ENCODE peak calls at places on chromosomes 4 and X, in six cellular contexts. U, L, E, M, P and Z are unnamed samples.

GRCh38 chr4:89026542-89026941 is 30.4 kb downstream of the FAM13A start:
- DNase-seq in U (no peak), L (no peak), E (no peak), M (no peak), P (no peak), Z (no peak)

GRCh38 chrX:31225819-31226218 is 154.0 kb upstream of the FTHL17 start:
- DNase-seq in U (no peak), L (no peak), E (no peak), M (no peak), P (no peak), Z (no peak)

GRCh38 chr4:72383439-72383838 is 185.6 kb downstream of the ADAMTS3 start:
- DNase-seq in U (no peak), L (peak), E (peak), M (no peak), P (no peak), Z (no peak)

GRCh38 chrX:53071604-53072417 is 10.4 kb upstream of the TSPYL2 start:
- DNase-seq in U (no peak), L (peak), E (peak), M (peak), P (no peak), Z (peak)

GRCh38 chr4:7740866-7741525 is 198.7 kb downstream of the AFAP1 start:
- DNase-seq in U (no peak), L (no peak), E (no peak), M (no peak), P (no peak), Z (no peak)

GRCh38 chr4:95293014-95293413 is 255.8 kb downstream of the UNC5C start:
- DNase-seq in U (no peak), L (peak), E (no peak), M (no peak), P (no peak), Z (no peak)

GRCh38 chrX:153633048-153633447 is 14.0 kb upstream of the DUSP9 start:
- DNase-seq in U (no peak), L (no peak), E (no peak), M (no peak), P (no peak), Z (no peak)

GRCh38 chr4:2248044-2248780 is 6.3 kb upstream of the HAUS3 start:
- DNase-seq in U (no peak), L (no peak), E (no peak), M (no peak), P (no peak), Z (no peak)

GRCh38 chr4:31375936-31376335 is 655.8 kb downstream of the PCDH7 start:
- DNase-seq in U (no peak), L (no peak), E (no peak), M (no peak), P (no peak), Z (no peak)

GRCh38 chr4:146435962-146436361 is 85.8 kb downstream of the SLC10A7 start:
- DNase-seq in U (no peak), L (no peak), E (no peak), M (no peak), P (no peak), Z (no peak)

GRCh38 chr4:2837904-2838496 is 5.6 kb upstream of the ADD1 start:
- DNase-seq in U (no peak), L (no peak), E (peak), M (no peak), P (no peak), Z (no peak)

GRCh38 chrX:13647709-13648212 is 5.2 kb upstream of the TCEANC start:
- DNase-seq in U (no peak), L (peak), E (peak), M (peak), P (no peak), Z (no peak)

DNA sequence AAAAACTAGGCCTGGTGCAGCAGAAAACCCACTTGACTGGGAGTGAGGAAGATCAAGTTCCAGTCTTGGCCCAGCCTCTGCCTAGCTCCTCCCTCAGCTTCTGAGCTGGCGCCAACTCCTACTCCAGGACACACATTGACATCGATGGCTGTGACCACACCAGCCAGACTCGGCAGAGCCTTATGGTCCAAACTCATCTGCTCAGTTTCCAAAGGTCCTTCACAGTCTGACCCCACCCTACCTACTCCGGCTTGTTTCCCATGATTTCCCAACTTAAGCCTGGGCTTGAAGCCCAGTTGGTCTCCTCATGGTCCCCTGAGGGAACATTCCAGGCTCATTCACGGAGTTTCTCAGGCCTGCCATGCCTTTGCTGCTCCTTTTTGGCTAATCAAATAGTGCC is 10.1 kb downstream of the ELF4 start:
- DNase-seq in U (no peak), L (no peak), E (no peak), M (peak), P (no peak), Z (no peak)
- H2AFZ ChIP-seq in U (no peak), L (no peak), E (no peak), M (no peak), P (no peak), Z (no peak)

GRCh38 chrX:136765957-136766356 is 14.8 kb downstream of the ARHGEF6 start:
- DNase-seq in U (no peak), L (no peak), E (no peak), M (no peak), P (no peak), Z (no peak)

GRCh38 chrX:136766785-136767103 is 14.0 kb downstream of the ARHGEF6 start:
- DNase-seq in U (no peak), L (peak), E (no peak), M (no peak), P (no peak), Z (no peak)

GRCh38 chrX:136764206-136764605 is 16.5 kb downstream of the ARHGEF6 start:
- DNase-seq in U (no peak), L (no peak), E (no peak), M (no peak), P (no peak), Z (no peak)

GRCh38 chrX:136767104-136767941 is 13.4 kb downstream of the ARHGEF6 start:
- DNase-seq in U (peak), L (peak), E (peak), M (peak), P (peak), Z (peak)

DNA sequence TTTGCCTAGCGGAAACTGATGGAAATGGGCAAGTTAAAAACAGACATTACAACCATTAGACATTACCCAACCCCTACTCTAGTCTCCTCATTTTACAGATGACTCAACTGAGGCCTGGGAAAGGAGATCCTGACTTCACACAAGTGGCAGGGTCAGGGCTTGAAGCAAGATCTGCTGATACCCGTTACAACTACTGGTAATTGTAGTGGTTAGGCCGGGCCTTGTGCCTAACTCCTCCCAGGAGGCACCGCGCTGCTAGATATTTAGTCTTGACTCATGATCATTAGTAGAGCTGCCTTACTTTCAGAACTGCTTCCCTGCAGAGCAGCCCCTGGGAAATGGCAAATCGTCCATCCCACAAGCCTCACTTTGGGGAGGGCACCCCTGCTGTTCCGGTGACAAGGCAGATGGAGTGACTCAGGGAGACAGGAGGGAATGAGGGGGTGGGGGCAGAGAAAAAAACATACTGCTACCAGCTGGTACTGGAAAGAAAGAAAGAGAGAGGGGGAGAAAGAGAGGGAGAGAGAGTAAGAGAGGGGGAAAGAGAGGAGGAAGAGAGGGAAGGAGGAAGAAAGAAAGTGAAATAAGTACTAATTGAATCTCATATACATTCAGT is 12.2 kb downstream of the ARHGEF6 start:
- DNase-seq in U (no peak), L (peak), E (peak), M (peak), P (peak), Z (peak)
- H3K14ac ChIP-seq in U (no peak), L (no peak), E (no peak), M (no peak), P (no peak), Z (no peak)

GRCh38 chr4:127622923-127623754 is 9.6 kb upstream of the INTU start:
- DNase-seq in U (peak), L (no peak), E (peak), M (peak), P (no peak), Z (peak)
- H2AFZ ChIP-seq in U (peak), L (peak), E (peak), M (peak), P (peak), Z (peak)

GRCh38 chr4:101356928-101357327 is 9.6 kb upstream of the PPP3CA start:
- DNase-seq in U (no peak), L (peak), E (peak), M (peak), P (no peak), Z (no peak)
- H3K14ac ChIP-seq in U (no peak), L (no peak), E (peak), M (no peak), P (no peak), Z (no peak)

GRCh38 chr4:14035076-14035475 is 407.6 kb upstream of the BOD1L1 start:
- DNase-seq in U (no peak), L (no peak), E (no peak), M (no peak), P (no peak), Z (no peak)
- H2AFZ ChIP-seq in U (no peak), L (no peak), E (peak), M (no peak), P (no peak), Z (no peak)

DNA sequence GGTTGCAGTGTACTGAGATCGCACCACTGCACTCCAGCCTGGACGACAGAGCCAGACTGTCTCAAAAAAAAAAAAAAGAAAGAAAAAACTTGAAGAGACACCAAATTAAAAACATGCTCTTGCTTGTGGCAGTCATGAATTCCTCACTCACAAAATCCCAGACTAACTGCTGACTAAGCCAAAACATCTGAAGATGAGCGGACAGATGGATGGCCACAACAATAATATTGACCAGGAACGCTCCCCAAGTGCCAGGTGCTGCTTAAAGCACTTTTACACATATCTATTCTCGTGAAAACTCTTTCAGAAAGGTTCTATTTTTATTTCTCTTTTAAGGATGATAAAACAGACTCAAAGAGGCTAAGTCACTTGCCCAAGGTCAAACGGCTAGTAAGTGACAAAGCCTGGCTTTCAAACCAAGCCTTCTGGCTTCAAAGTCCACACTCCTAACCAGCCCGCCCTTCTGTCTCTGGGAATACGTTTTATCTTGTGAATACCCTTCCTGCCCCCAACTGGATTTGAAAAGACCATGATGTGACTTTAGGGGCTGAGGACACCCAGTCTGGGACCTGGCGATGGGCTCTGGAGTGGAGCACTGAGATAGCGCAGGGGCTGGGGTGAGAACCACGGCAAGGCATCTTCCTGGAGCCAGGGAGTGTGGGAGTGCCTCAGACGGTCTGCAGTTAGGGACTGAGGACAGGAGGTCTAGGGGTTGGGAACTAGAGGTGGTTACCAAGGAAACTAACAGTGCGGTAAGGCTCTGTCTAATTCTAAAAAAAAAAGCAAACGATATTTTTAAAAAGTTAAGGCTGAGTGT is 9.5 kb upstream of the CXCR3 start:
- DNase-seq in U (no peak), L (no peak), E (no peak), M (no peak), P (no peak), Z (no peak)
- H3K14ac ChIP-seq in U (no peak), L (no peak), E (no peak), M (peak), P (no peak), Z (no peak)

GRCh38 chr4:110091426-110091825 is 107.0 kb downstream of the ELOVL6 start:
- DNase-seq in U (no peak), L (peak), E (peak), M (no peak), P (no peak), Z (no peak)
- H2AFZ ChIP-seq in U (no peak), L (no peak), E (no peak), M (no peak), P (no peak), Z (no peak)

DNA sequence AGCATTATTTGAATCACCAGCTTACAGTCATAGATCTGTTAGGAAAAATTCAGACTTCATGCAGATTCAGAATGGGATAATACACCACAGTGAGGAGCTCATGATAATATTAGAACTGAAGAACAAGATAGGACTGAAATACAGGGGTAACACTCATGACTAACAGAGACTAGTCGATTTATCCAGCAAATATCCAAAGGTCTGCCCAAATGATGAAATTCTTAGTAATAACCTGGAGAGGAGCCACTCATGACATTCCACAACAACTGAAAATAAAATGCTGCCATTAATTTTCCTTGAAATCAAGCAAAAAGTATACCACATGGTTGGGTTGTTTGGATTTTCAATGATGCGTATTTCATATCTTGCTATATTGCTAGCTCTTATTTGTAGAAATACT is 903.7 kb upstream of the ADGRL3 start:
- DNase-seq in U (no peak), L (no peak), E (no peak), M (no peak), P (no peak), Z (no peak)
- H3K14ac ChIP-seq in U (no peak), L (no peak), E (no peak), M (no peak), P (no peak), Z (no peak)